ENCODE peak calls at places on chromosome 18, in six cellular contexts. V, X, F, C, J and H are unnamed samples.

GRCh38 chr18:47280121-47280520 is 28.7 kb upstream of the SKOR2 start:
- DNase-seq in V (no peak), X (no peak), F (no peak), C (no peak), J (no peak), H (no peak)

GRCh38 chr18:23227729-23228075 is 92.4 kb downstream of the CABLES1 start:
- DNase-seq in V (no peak), X (no peak), F (no peak), C (no peak), J (no peak), H (no peak)

GRCh38 chr18:57437782-57438668 is 2.9 kb downstream of the ONECUT2 start:
- DNase-seq in V (peak; percentile 15), X (peak; percentile 62), F (peak; percentile 97), C (peak; percentile 60), J (no peak), H (peak; percentile 96)

GRCh38 chr18:47794725-47795447 is 135.6 kb downstream of the SMAD2 start:
- DNase-seq in V (no peak), X (no peak), F (no peak), C (no peak), J (no peak), H (peak; percentile 7)

GRCh38 chr18:48878471-48878870 is 72.3 kb downstream of the SMAD7 start:
- DNase-seq in V (no peak), X (no peak), F (no peak), C (peak; percentile 33), J (no peak), H (no peak)

GRCh38 chr18:37566479-37567060 is 972 bp upstream of the CELF4 start:
- DNase-seq in V (no peak), X (no peak), F (peak; percentile 36), C (no peak), J (no peak), H (peak; percentile 46)

GRCh38 chr18:23718731-23719130 is 29.5 kb downstream of the LAMA3 start:
- DNase-seq in V (no peak), X (no peak), F (no peak), C (no peak), J (no peak), H (no peak)

GRCh38 chr18:74609535-74609934 is 11.9 kb downstream of the ZNF407 start:
- DNase-seq in V (peak; percentile 49), X (peak; percentile 64), F (no peak), C (no peak), J (no peak), H (no peak)

GRCh38 chr18:34709104-34709503 is 994 bp upstream of the DTNA start:
- DNase-seq in V (peak; percentile 91), X (peak; percentile 81), F (no peak), C (no peak), J (no peak), H (no peak)

GRCh38 chr18:23105581-23106219 is 29.6 kb upstream of the CABLES1 start:
- DNase-seq in V (no peak), X (no peak), F (no peak), C (peak; percentile 37), J (no peak), H (no peak)

GRCh38 chr18:52995875-52996274 is 655.9 kb downstream of the DCC start:
- DNase-seq in V (no peak), X (no peak), F (no peak), C (no peak), J (no peak), H (no peak)

GRCh38 chr18:8354304-8354703 is 254.9 kb upstream of the RAB12 start:
- DNase-seq in V (no peak), X (no peak), F (no peak), C (no peak), J (no peak), H (no peak)

GRCh38 chr18:10015288-10015701 is 101.5 kb downstream of the VAPA start:
- DNase-seq in V (no peak), X (peak; percentile 21), F (no peak), C (no peak), J (peak; percentile 63), H (no peak)

GRCh38 chr18:31396796-31397195 is 20.2 kb downstream of the DSG4 start:
- DNase-seq in V (no peak), X (no peak), F (no peak), C (no peak), J (no peak), H (no peak)

GRCh38 chr18:11784905-11785304 is 66.3 kb upstream of the CHMP1B start:
- DNase-seq in V (no peak), X (no peak), F (no peak), C (no peak), J (no peak), H (no peak)
- H2AFZ ChIP-seq in V (no peak overlapping the region), X (no peak overlapping the region), F (peak overlapping the region; percentile 76), C (no peak overlapping the region), J (no peak overlapping the region), H (no peak overlapping the region)

GRCh38 chr18:3264362-3264761 is 2.4 kb downstream of the MYL12B start:
- DNase-seq in V (no peak), X (no peak), F (no peak), C (no peak), J (no peak), H (no peak)
- H3K4me3 ChIP-seq in V (peak overlapping the region; percentile 84), X (peak overlapping the region; percentile 1), F (no peak overlapping the region), C (peak overlapping the region; percentile 100), J (peak overlapping the region; percentile 78), H (no peak overlapping the region)

GRCh38 chr18:76494181-76494540 is 881 bp downstream of the ZNF516 start:
- DNase-seq in V (peak; percentile 48), X (peak; percentile 19), F (peak; percentile 79), C (no peak), J (no peak), H (peak; percentile 63)

GRCh38 chr18:76496200-76496890 is 1.3 kb upstream of the ZNF516 start:
- DNase-seq in V (peak; percentile 87), X (no peak), F (peak; percentile 88), C (peak; percentile 26), J (no peak), H (peak; percentile 80)

GRCh38 chr18:76493213-76494107 is 1.6 kb downstream of the ZNF516 start:
- DNase-seq in V (no peak), X (peak; percentile 40), F (peak; percentile 68), C (no peak), J (no peak), H (peak; percentile 24)

GRCh38 chr18:76495435-76496199 is 575 bp upstream of the ZNF516 start:
- DNase-seq in V (peak; percentile 56), X (peak; percentile 32), F (peak; percentile 79), C (peak; percentile 12), J (no peak), H (peak; percentile 65)

GRCh38 chr18:76494541-76495403 is at the start of gene ZNF516:
- DNase-seq in V (peak; percentile 52), X (no peak), F (peak; percentile 87), C (no peak), J (no peak), H (peak; percentile 74)
- H2AFZ ChIP-seq in V (peak within 1 kb of the TSS; percentile 89), X (peak within 1 kb of the TSS; percentile 95), F (no peak within 1 kb of the TSS), C (peak within 1 kb of the TSS; percentile 89), J (peak within 1 kb of the TSS; percentile 95), H (peak within 1 kb of the TSS; percentile 94)

GRCh38 chr18:2316686-2317308 is 254.5 kb downstream of the METTL4 start:
- DNase-seq in V (no peak), X (no peak), F (no peak), C (no peak), J (no peak), H (no peak)

GRCh38 chr18:2310824-2311349 is 260.4 kb downstream of the METTL4 start:
- DNase-seq in V (no peak), X (no peak), F (no peak), C (no peak), J (no peak), H (no peak)

GRCh38 chr18:2313332-2313731 is 258.0 kb downstream of the METTL4 start:
- DNase-seq in V (no peak), X (no peak), F (no peak), C (no peak), J (no peak), H (no peak)

GRCh38 chr18:2316082-2316481 is 255.2 kb downstream of the METTL4 start:
- DNase-seq in V (no peak), X (no peak), F (no peak), C (no peak), J (no peak), H (no peak)

GRCh38 chr18:2312440-2312839 is 258.9 kb downstream of the METTL4 start:
- DNase-seq in V (no peak), X (no peak), F (no peak), C (no peak), J (no peak), H (no peak)
- H3K4me3 ChIP-seq in V (no peak overlapping the region), X (no peak overlapping the region), F (no peak overlapping the region), C (no peak overlapping the region), J (no peak overlapping the region), H (no peak overlapping the region)